ENCODE peak calls at places on chromosomes 4 and X, in eight cellular contexts. Z is GM23338; Q is ovary; D is CD8-positive, alpha-beta T cell; G is foreskin fibroblast; H is mammary epithelial cell; S is IMR-90; I is fibroblast of the aortic adventitia. A is an unnamed sample.

GRCh38 chr4:116357758-116358157 is 727.6 kb downstream of the TRAM1L1 start:
- DNase-seq in Z (peak; percentile 14), Q (no peak), D (no peak), G (no peak), H (peak; percentile 63), S (no peak), I (peak; percentile 82), A (no peak)

GRCh38 chrX:43870758-43871419 is 11.4 kb downstream of the MAOB start:
- DNase-seq in Z (no peak), Q (no peak), D (no peak), G (no peak), H (no peak), S (no peak), I (no peak), A (no peak)

GRCh38 chr4:55297346-55297745 is 48.7 kb upstream of the SRD5A3 start:
- DNase-seq in Z (no peak), Q (no peak), D (no peak), G (peak; percentile 21), H (peak; percentile 57), S (peak; percentile 5), I (no peak), A (no peak)

GRCh38 chr4:105122334-105122733 is 24.3 kb upstream of the TET2 start:
- DNase-seq in Z (peak; percentile 91), Q (no peak), D (no peak), G (no peak), H (peak; percentile 11), S (no peak), I (peak; percentile 31), A (no peak)

GRCh38 chrX:40172169-40172979 is 74.6 kb upstream of the BCOR start:
- DNase-seq in Z (peak; percentile 38), Q (peak; percentile 83), D (no peak), G (peak; percentile 74), H (peak; percentile 32), S (peak; percentile 44), I (peak; percentile 57), A (no peak)

GRCh38 chr4:15374697-15375096 is 53.1 kb upstream of the C1QTNF7 start:
- DNase-seq in Z (no peak), Q (no peak), D (no peak), G (peak; percentile 59), H (no peak), S (peak; percentile 31), I (no peak), A (no peak)

GRCh38 chr4:101948951-101949350 is 158.4 kb downstream of the BANK1 start:
- DNase-seq in Z (no peak), Q (no peak), D (no peak), G (peak; percentile 18), H (no peak), S (peak; percentile 31), I (no peak), A (no peak)

GRCh38 chr4:153573881-153574807 is 108.0 kb downstream of the TMEM131L start:
- DNase-seq in Z (no peak), Q (peak; percentile 66), D (peak; percentile 73), G (peak; percentile 91), H (peak; percentile 61), S (peak; percentile 88), I (peak; percentile 92), A (peak; percentile 65)

GRCh38 chr4:83646538-83646937 is 110.6 kb downstream of the GPAT3 start:
- DNase-seq in Z (no peak), Q (no peak), D (no peak), G (no peak), H (no peak), S (no peak), I (no peak), A (no peak)

GRCh38 chrX:139554367-139554766 is 23.8 kb downstream of the F9 start:
- DNase-seq in Z (no peak), Q (no peak), D (no peak), G (no peak), H (no peak), S (no peak), I (no peak), A (no peak)

GRCh38 chrX:123450217-123450616 is 266.1 kb downstream of the GRIA3 start:
- DNase-seq in Z (peak; percentile 37), Q (no peak), D (no peak), G (peak; percentile 14), H (no peak), S (peak; percentile 1), I (peak; percentile 8), A (no peak)

GRCh38 chr4:67234296-67234695 is 311.0 kb downstream of the CENPC start:
- DNase-seq in Z (peak; percentile 17), Q (no peak), D (no peak), G (no peak), H (no peak), S (no peak), I (peak; percentile 1), A (no peak)

GRCh38 chr4:39713691-39714090 is 15.8 kb downstream of the UBE2K start:
- DNase-seq in Z (no peak), Q (no peak), D (no peak), G (peak; percentile 60), H (no peak), S (peak; percentile 78), I (peak; percentile 87), A (no peak)

GRCh38 chrX:39073131-39073530 is 271.9 kb downstream of the MID1IP1 start:
- DNase-seq in Z (no peak), Q (no peak), D (no peak), G (no peak), H (peak; percentile 64), S (no peak), I (no peak), A (no peak)

GRCh38 chr4:52657317-52657629 is 1.8 kb downstream of the USP46 start:
- DNase-seq in Z (no peak), Q (no peak), D (no peak), G (no peak), H (no peak), S (no peak), I (no peak), A (no peak)

GRCh38 chr4:7721984-7722551 is 217.6 kb downstream of the AFAP1 start:
- DNase-seq in Z (no peak), Q (no peak), D (no peak), G (no peak), H (no peak), S (no peak), I (no peak), A (no peak)
- TF ChIP-seq CTCF in Z (peak; percentile 47), Q (no peak), D (no peak), G (no peak), H (no peak), S (peak; percentile 39), I (no peak), A (no peak)

DNA sequence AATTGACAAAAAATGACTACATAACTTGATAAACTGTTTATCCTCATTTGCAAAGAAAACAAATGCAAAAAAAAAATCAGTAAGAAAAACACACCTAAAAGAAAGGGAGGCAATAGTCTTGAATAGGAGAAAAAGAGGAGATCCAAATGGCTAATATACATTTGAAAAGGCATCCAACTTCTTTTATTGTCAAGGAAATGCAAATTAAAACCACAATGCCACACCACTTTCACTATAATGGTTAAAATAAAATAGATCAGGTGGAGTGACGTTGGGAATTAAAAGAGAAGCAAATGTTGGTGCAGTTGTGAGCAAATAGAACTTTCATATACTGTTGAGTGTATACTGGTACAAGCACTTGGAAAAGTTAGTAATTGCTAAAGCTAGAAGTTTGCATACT is 3.6 kb downstream of the DCAF4L1 start:
- DNase-seq in Z (peak; percentile 57), Q (no peak), D (no peak), G (no peak), H (no peak), S (no peak), I (no peak), A (no peak)
- H3K4me3 ChIP-seq in Z (peak overlapping the region; percentile 5), Q (no peak overlapping the region), D (no peak overlapping the region), G (no peak overlapping the region), H (no peak overlapping the region), S (no peak overlapping the region), I (no peak overlapping the region), A (no peak overlapping the region)

GRCh38 chrX:55007633-55008032 is 7.5 kb downstream of the APEX2 start:
- DNase-seq in Z (no peak), Q (peak; percentile 55), D (no peak), G (peak; percentile 70), H (peak; percentile 53), S (peak; percentile 63), I (peak; percentile 73), A (peak; percentile 9)

GRCh38 chrX:55014897-55015299 is 14.7 kb downstream of the APEX2 start:
- DNase-seq in Z (no peak), Q (no peak), D (no peak), G (no peak), H (no peak), S (no peak), I (no peak), A (no peak)

GRCh38 chrX:55006827-55007621 is 6.9 kb downstream of the APEX2 start:
- DNase-seq in Z (no peak), Q (peak; percentile 34), D (no peak), G (no peak), H (no peak), S (no peak), I (no peak), A (no peak)

GRCh38 chrX:55008571-55009358 is 8.6 kb downstream of the APEX2 start:
- DNase-seq in Z (no peak), Q (no peak), D (no peak), G (peak; percentile 49), H (peak; percentile 64), S (peak; percentile 4), I (peak; percentile 60), A (peak; percentile 35)

DNA sequence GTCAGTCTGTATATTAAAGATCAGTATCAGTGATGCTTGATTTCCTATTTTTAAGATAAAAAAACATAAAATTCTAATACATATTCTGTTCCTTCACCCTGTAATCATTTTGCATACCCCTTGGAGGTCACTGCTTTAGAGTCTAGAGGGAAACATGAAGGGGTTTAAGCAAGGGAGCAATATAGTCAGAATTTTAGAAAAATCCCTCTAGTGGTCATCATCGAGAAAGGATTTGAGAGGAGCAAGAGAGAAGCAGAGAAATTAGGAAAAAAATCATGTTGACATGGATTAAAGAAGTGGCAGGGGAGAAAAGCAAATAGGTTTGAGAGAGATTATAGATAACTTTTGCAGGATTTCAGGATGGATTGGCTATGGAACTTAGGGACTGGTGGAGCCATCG is 11.1 kb downstream of the APEX2 start:
- DNase-seq in Z (no peak), Q (no peak), D (no peak), G (peak; percentile 10), H (no peak), S (peak; percentile 4), I (peak; percentile 10), A (no peak)
- TF ChIP-seq CTCF in Z (no peak), Q (no peak), D (peak; percentile 12), G (peak; percentile 19), H (peak; percentile 41), S (peak; percentile 30), I (peak; percentile 51), A (peak; percentile 12)

GRCh38 chr4:172809319-172809718 is 359.3 kb upstream of the GALNT7 start:
- DNase-seq in Z (peak; percentile 95), Q (no peak), D (no peak), G (no peak), H (no peak), S (no peak), I (no peak), A (no peak)

GRCh38 chr4:172809998-172810397 is 358.6 kb upstream of the GALNT7 start:
- DNase-seq in Z (no peak), Q (no peak), D (no peak), G (no peak), H (no peak), S (no peak), I (no peak), A (no peak)

GRCh38 chr4:172815499-172816175 is 353.0 kb upstream of the GALNT7 start:
- DNase-seq in Z (no peak), Q (no peak), D (no peak), G (no peak), H (no peak), S (no peak), I (no peak), A (no peak)

GRCh38 chr4:172808196-172808595 is 360.4 kb upstream of the GALNT7 start:
- DNase-seq in Z (no peak), Q (no peak), D (no peak), G (no peak), H (no peak), S (no peak), I (no peak), A (no peak)

GRCh38 chr4:172813359-172813923 is 355.2 kb upstream of the GALNT7 start:
- DNase-seq in Z (no peak), Q (no peak), D (no peak), G (peak; percentile 3), H (no peak), S (peak; percentile 13), I (no peak), A (no peak)
- H3K4me3 ChIP-seq in Z (no peak overlapping the region), Q (no peak overlapping the region), D (no peak overlapping the region), G (no peak overlapping the region), H (no peak overlapping the region), S (no peak overlapping the region), I (no peak overlapping the region), A (no peak overlapping the region)

A was measured in HFF-Myc.